ENCODE peak calls at places on chromosomes 6 and 20, in eight cellular contexts. W, B, E, M, F, V, G and O are unnamed samples.

GRCh38 chr6:170368544-170368943 is 62.0 kb downstream of the FAM120B start:
- DNase-seq in W (no peak), B (no peak), E (no peak), M (no peak), F (no peak), V (no peak), G (no peak), O (no peak)

GRCh38 chr6:27795697-27796494 is 116.3 kb downstream of the OR2B2 start:
- DNase-seq in W (no peak), B (peak), E (peak), M (no peak), F (peak), V (no peak), G (peak), O (peak)

GRCh38 chr6:136822051-136822378 is 377 bp upstream of the PEX7 start:
- DNase-seq in W (no peak), B (no peak), E (no peak), M (no peak), F (no peak), V (peak), G (peak), O (peak)

GRCh38 chr20:63282946-63283345 is 10.0 kb upstream of the COL20A1 start:
- DNase-seq in W (no peak), B (no peak), E (no peak), M (no peak), F (no peak), V (peak), G (no peak), O (no peak)

GRCh38 chr6:136092897-136093296 is 157.2 kb downstream of the MTFR2 start:
- DNase-seq in W (no peak), B (no peak), E (no peak), M (no peak), F (no peak), V (no peak), G (no peak), O (no peak)

GRCh38 chr20:37525810-37526209 is 1.9 kb downstream of the BLCAP start:
- DNase-seq in W (no peak), B (no peak), E (no peak), M (no peak), F (no peak), V (no peak), G (no peak), O (no peak)

GRCh38 chr20:46814366-46815232 is 80.0 kb upstream of the EYA2 start:
- DNase-seq in W (no peak), B (no peak), E (peak), M (no peak), F (peak), V (no peak), G (peak), O (peak)

GRCh38 chr20:64238115-64238825 is 17.3 kb upstream of the PCMTD2 start:
- DNase-seq in W (no peak), B (no peak), E (no peak), M (no peak), F (no peak), V (no peak), G (no peak), O (peak)

GRCh38 chr6:154412106-154412820 is 55.7 kb upstream of the IPCEF1 start:
- DNase-seq in W (no peak), B (no peak), E (no peak), M (no peak), F (no peak), V (no peak), G (no peak), O (no peak)

GRCh38 chr20:2101057-2101934 is at the start of gene STK35:
- DNase-seq in W (peak), B (peak), E (no peak), M (no peak), F (peak), V (peak), G (peak), O (peak)

GRCh38 chr6:159249150-159249549 is 80.0 kb downstream of the FNDC1 start:
- DNase-seq in W (no peak), B (no peak), E (no peak), M (no peak), F (no peak), V (no peak), G (no peak), O (no peak)

GRCh38 chr20:42635699-42636411 is 553.9 kb downstream of the PTPRT start:
- DNase-seq in W (no peak), B (no peak), E (no peak), M (no peak), F (no peak), V (no peak), G (no peak), O (no peak)

GRCh38 chr6:25315194-25315593 is 36.0 kb downstream of the CARMIL1 start:
- DNase-seq in W (no peak), B (no peak), E (no peak), M (no peak), F (no peak), V (no peak), G (no peak), O (no peak)

GRCh38 chr6:28802417-28803336 is 121.1 kb downstream of the TRIM27 start:
- DNase-seq in W (no peak), B (no peak), E (peak), M (no peak), F (peak), V (no peak), G (peak), O (no peak)

GRCh38 chr6:21731411-21732031 is 138.0 kb downstream of the SOX4 start:
- DNase-seq in W (no peak), B (no peak), E (no peak), M (no peak), F (peak), V (no peak), G (peak), O (peak)

DNA sequence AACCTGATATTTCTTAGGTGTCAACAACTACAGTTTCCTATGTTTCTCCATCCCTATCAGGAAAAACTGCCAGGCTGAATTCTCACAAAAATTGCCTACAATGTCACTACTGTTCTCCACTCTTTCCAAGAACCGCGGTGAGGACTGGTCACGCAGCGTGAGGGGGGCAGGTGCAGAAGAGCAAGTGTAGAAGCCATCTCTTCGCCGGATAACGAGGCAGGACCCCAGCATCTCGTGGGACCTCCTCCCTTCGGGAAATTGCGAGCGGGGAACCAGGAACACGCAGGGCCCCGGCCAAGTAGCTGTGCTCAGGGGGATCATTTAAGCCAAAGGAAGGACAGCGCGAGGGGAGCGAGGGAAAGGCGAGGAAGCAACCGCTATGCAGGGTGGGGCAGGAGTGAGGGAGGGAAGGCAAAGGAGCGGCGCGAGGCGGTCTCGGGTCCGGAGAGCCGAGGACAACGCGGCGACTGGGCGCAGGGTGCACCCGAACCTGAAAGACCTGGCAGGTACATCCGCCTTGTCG is 593 bp downstream of the APMAP start:
- DNase-seq in W (peak), B (no peak), E (peak), M (no peak), F (no peak), V (peak), G (peak), O (no peak)
- H3K27ac ChIP-seq in W (peak), B (peak), E (peak), M (peak), F (peak), V (peak), G (peak), O (peak)

GRCh38 chr6:1267057-1267732 is 44.7 kb upstream of the FOXQ1 start:
- DNase-seq in W (no peak), B (no peak), E (no peak), M (no peak), F (peak), V (no peak), G (peak), O (no peak)
- H3K27ac ChIP-seq in W (no peak), B (no peak), E (no peak), M (no peak), F (no peak), V (no peak), G (peak), O (no peak)

GRCh38 chr20:44606725-44607441 is 24.5 kb downstream of the PKIG start:
- DNase-seq in W (no peak), B (no peak), E (no peak), M (no peak), F (no peak), V (no peak), G (no peak), O (no peak)

GRCh38 chr20:44609006-44609510 is 26.7 kb downstream of the PKIG start:
- DNase-seq in W (no peak), B (no peak), E (no peak), M (no peak), F (no peak), V (no peak), G (no peak), O (no peak)

GRCh38 chr20:44609511-44610312 is 27.3 kb downstream of the PKIG start:
- DNase-seq in W (peak), B (peak), E (peak), M (peak), F (peak), V (peak), G (peak), O (peak)

GRCh38 chr20:44613575-44613974 is 31.2 kb downstream of the PKIG start:
- DNase-seq in W (peak), B (no peak), E (no peak), M (no peak), F (no peak), V (no peak), G (no peak), O (no peak)

GRCh38 chr20:44610313-44610965 is 28.1 kb downstream of the PKIG start:
- DNase-seq in W (no peak), B (no peak), E (no peak), M (no peak), F (no peak), V (no peak), G (no peak), O (no peak)
- H3K27ac ChIP-seq in W (no peak), B (peak), E (no peak), M (peak), F (no peak), V (peak), G (peak), O (peak)

GRCh38 chr20:35650632-35651031 is 14.1 kb downstream of the CPNE1 start:
- DNase-seq in W (no peak), B (no peak), E (no peak), M (no peak), F (no peak), V (no peak), G (no peak), O (no peak)
- H3K27ac ChIP-seq in W (no peak), B (no peak), E (no peak), M (no peak), F (no peak), V (peak), G (no peak), O (no peak)

DNA sequence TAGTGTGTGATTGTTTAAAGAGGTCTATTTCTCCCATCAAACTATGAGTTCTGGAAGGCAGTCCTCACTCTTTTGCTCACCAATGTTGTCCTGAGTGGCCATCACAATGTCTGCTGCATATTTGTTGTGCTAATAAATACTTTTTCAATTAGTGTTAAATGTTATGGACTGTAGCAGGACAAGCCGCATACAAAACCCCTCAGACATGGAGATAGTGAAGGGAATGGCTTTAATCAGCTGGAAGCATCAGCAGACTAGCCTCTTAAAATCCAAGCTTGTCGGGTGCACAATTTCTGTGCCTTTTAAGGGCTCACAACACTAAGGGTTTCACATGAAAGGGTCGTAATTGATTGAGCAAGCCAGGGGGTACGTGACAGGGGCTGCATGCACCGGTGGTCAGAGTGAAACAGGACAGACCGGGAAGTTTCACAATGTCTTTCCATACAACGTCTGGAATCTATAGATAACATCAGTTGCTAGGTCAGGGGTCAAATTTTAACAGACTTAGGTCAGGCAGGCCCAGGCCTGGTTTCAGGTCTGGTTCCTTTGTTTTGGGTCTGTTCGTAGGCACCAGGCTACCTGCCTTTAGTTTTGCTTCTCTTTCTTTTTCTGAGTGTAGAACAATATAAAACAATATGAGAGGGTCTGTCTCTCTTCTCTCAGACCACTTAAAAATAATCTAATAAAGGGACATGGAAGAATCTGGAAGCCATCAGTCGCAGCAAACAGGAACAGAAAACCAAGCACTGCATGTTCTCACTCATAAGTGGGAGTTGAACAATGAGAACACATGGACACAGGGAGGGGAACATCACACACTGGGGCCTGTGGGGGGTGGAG is 327.6 kb upstream of the HTR1E start:
- DNase-seq in W (no peak), B (no peak), E (no peak), M (no peak), F (no peak), V (no peak), G (no peak), O (no peak)
- H3K27ac ChIP-seq in W (no peak), B (no peak), E (no peak), M (no peak), F (no peak), V (no peak), G (no peak), O (no peak)

GRCh38 chr6:53301801-53302537 is 46.8 kb downstream of the ELOVL5 start:
- DNase-seq in W (no peak), B (no peak), E (no peak), M (no peak), F (peak), V (no peak), G (peak), O (no peak)
- H3K27ac ChIP-seq in W (no peak), B (no peak), E (peak), M (peak), F (peak), V (peak), G (peak), O (peak)

GRCh38 chr20:366042-366718 is 14.4 kb upstream of the TRIB3 start:
- DNase-seq in W (no peak), B (no peak), E (no peak), M (no peak), F (peak), V (no peak), G (peak), O (peak)

GRCh38 chr20:368915-369314 is 11.6 kb upstream of the TRIB3 start:
- DNase-seq in W (no peak), B (no peak), E (no peak), M (no peak), F (no peak), V (no peak), G (no peak), O (no peak)

GRCh38 chr20:367486-367887 is 13.1 kb upstream of the TRIB3 start:
- DNase-seq in W (no peak), B (no peak), E (no peak), M (no peak), F (no peak), V (no peak), G (no peak), O (no peak)

GRCh38 chr20:364905-365794 is 15.4 kb upstream of the TRIB3 start:
- DNase-seq in W (no peak), B (no peak), E (peak), M (no peak), F (peak), V (no peak), G (peak), O (no peak)

GRCh38 chr20:366719-367485 is 13.7 kb upstream of the TRIB3 start:
- DNase-seq in W (no peak), B (no peak), E (no peak), M (no peak), F (no peak), V (no peak), G (no peak), O (no peak)
- H3K27ac ChIP-seq in W (no peak), B (no peak), E (no peak), M (no peak), F (peak), V (no peak), G (peak), O (peak)

DNA sequence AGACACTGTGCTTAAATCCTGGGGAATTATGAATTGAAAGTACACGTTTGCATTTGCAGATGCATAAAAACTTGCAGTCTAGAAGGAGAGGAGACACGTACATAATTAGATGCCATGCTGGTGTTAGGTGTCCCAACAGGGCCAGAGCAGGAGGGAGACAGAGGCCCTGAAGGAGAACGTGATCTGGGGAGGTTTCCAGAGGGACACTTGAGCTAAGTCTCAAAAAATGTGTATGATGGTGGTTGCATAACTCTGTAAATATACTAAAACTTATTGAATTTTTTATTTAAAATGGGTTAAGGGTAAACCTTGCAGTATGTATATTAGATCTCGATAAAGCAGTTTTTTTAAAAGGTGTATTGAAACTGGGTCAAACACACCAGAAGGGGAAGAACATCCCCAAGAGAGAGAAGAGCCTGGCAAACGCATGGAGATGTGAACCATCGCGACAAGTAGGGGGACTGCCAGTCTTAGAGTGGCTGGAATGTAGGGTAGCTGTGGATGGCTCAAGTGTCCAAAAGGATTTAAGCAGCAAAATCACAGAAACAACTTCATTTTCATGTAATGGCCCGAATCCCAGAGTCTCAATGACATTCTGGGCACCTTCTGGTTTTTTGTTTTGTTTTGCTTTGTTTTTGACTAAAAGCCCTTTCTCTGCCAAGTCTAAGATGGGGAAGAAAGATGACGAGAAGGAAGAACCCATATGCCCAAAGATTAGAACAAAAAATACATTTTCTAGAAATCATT is 15.3 kb downstream of the TRAF3IP2 start:
- DNase-seq in W (no peak), B (no peak), E (no peak), M (no peak), F (no peak), V (no peak), G (peak), O (no peak)
- H3K27ac ChIP-seq in W (no peak), B (no peak), E (peak), M (peak), F (peak), V (peak), G (peak), O (peak)